ENCODE peak calls at places on chromosomes 3 and 15, in seven cellular contexts. H, L, G, Y, I, N and P are unnamed samples.

GRCh38 chr3:100899440-100900091 is 93.7 kb downstream of the ABI3BP start:
- DNase-seq in H (no peak), L (no peak), G (no peak), Y (no peak), I (no peak), N (no peak), P (no peak)

GRCh38 chr3:143237036-143237688 is 117.6 kb downstream of the CHST2 start:
- DNase-seq in H (no peak), L (no peak), G (no peak), Y (no peak), I (no peak), N (no peak), P (no peak)

GRCh38 chr15:37372064-37372463 is 271.7 kb upstream of the MEIS2 start:
- DNase-seq in H (peak; percentile 60), L (no peak), G (no peak), Y (no peak), I (no peak), N (no peak), P (no peak)

GRCh38 chr15:27070816-27071215 is 99.8 kb downstream of the GABRG3 start:
- DNase-seq in H (no peak), L (no peak), G (no peak), Y (no peak), I (no peak), N (no peak), P (no peak)

GRCh38 chr3:188554404-188554803 is 400.4 kb downstream of the LPP start:
- DNase-seq in H (no peak), L (no peak), G (peak; percentile 67), Y (no peak), I (no peak), N (peak; percentile 42), P (no peak)

GRCh38 chr15:58286541-58286940 is 145.2 kb upstream of the LIPC start:
- DNase-seq in H (no peak), L (no peak), G (no peak), Y (no peak), I (no peak), N (no peak), P (no peak)

GRCh38 chr3:189515916-189516531 is 115.2 kb upstream of the TP63 start:
- DNase-seq in H (no peak), L (no peak), G (no peak), Y (no peak), I (no peak), N (no peak), P (no peak)

GRCh38 chr3:158267015-158267414 is 157.1 kb downstream of the RSRC1 start:
- DNase-seq in H (no peak), L (no peak), G (no peak), Y (no peak), I (no peak), N (no peak), P (no peak)

GRCh38 chr3:12716605-12717121 is 42.4 kb downstream of the TMEM40 start:
- DNase-seq in H (no peak), L (no peak), G (no peak), Y (no peak), I (no peak), N (no peak), P (no peak)

GRCh38 chr15:100230784-100231183 is 111.0 kb downstream of the ADAMTS17 start:
- DNase-seq in H (no peak), L (no peak), G (no peak), Y (no peak), I (no peak), N (peak; percentile 20), P (no peak)

GRCh38 chr3:40254898-40255297 is 54.6 kb upstream of the EIF1B start:
- DNase-seq in H (no peak), L (no peak), G (no peak), Y (no peak), I (no peak), N (no peak), P (no peak)

GRCh38 chr3:124217542-124217941 is 225.6 kb upstream of the ROPN1 start:
- DNase-seq in H (no peak), L (peak; percentile 28), G (no peak), Y (peak; percentile 44), I (peak; percentile 28), N (peak; percentile 85), P (peak; percentile 42)

GRCh38 chr3:81742581-81742980 is 18.9 kb downstream of the GBE1 start:
- DNase-seq in H (no peak), L (no peak), G (no peak), Y (no peak), I (no peak), N (no peak), P (no peak)

GRCh38 chr3:72346526-72346926 is 501.7 kb downstream of the SHQ1 start:
- DNase-seq in H (no peak), L (no peak), G (peak; percentile 86), Y (peak; percentile 51), I (no peak), N (peak; percentile 95), P (no peak)

GRCh38 chr3:100401674-100402036 is 316 bp downstream of the LNP1 start:
- DNase-seq in H (peak; percentile 59), L (peak; percentile 24), G (peak; percentile 71), Y (peak; percentile 29), I (peak; percentile 28), N (no peak), P (no peak)

GRCh38 chr3:7322957-7323679 is 462.2 kb downstream of the GRM7 start:
- DNase-seq in H (no peak), L (no peak), G (no peak), Y (no peak), I (no peak), N (no peak), P (no peak)

GRCh38 chr3:49456417-49456816 is 13.7 kb upstream of the DAG1 start:
- DNase-seq in H (no peak), L (no peak), G (no peak), Y (no peak), I (no peak), N (no peak), P (no peak)

GRCh38 chr3:168330983-168331382 is 235.3 kb upstream of the GOLIM4 start:
- DNase-seq in H (no peak), L (no peak), G (no peak), Y (no peak), I (no peak), N (no peak), P (no peak)

GRCh38 chr15:63497642-63498100 is 6.7 kb upstream of the USP3 start:
- DNase-seq in H (no peak), L (no peak), G (no peak), Y (peak; percentile 86), I (peak; percentile 41), N (no peak), P (no peak)

GRCh38 chr3:99471353-99472323 is 166.8 kb upstream of the COL8A1 start:
- DNase-seq in H (no peak), L (no peak), G (no peak), Y (no peak), I (peak; percentile 37), N (no peak), P (no peak)

GRCh38 chr3:37330466-37330865 is 156.1 kb upstream of the LRRFIP2 start:
- DNase-seq in H (no peak), L (no peak), G (no peak), Y (peak; percentile 28), I (no peak), N (no peak), P (no peak)

GRCh38 chr15:56428821-56429458 is 36.0 kb downstream of the MNS1 start:
- DNase-seq in H (no peak), L (no peak), G (no peak), Y (no peak), I (no peak), N (peak; percentile 51), P (no peak)

GRCh38 chr15:83320404-83320803 is 35.9 kb upstream of the BNC1 start:
- DNase-seq in H (no peak), L (no peak), G (no peak), Y (no peak), I (no peak), N (peak; percentile 88), P (no peak)

GRCh38 chr3:31453430-31453829 is 79.3 kb upstream of the STT3B start:
- DNase-seq in H (no peak), L (no peak), G (no peak), Y (no peak), I (no peak), N (no peak), P (no peak)

GRCh38 chr15:74866090-74866489 is 7.1 kb downstream of the SCAMP2 start:
- DNase-seq in H (no peak), L (no peak), G (no peak), Y (peak; percentile 51), I (no peak), N (peak; percentile 63), P (no peak)

GRCh38 chr3:52226229-52226817 is 878 bp upstream of the TLR9 start:
- DNase-seq in H (no peak), L (no peak), G (no peak), Y (no peak), I (no peak), N (no peak), P (no peak)
- TF ChIP-seq CTCF in H (no peak), L (no peak), G (no peak), Y (no peak), I (no peak), N (no peak), P (no peak)

GRCh38 chr3:56751056-56751455 is 50.7 kb downstream of the ARHGEF3 start:
- DNase-seq in H (no peak), L (no peak), G (no peak), Y (no peak), I (no peak), N (no peak), P (no peak)
- TF ChIP-seq CTCF in H (no peak), L (no peak), G (no peak), Y (no peak), I (no peak), N (no peak), P (no peak)

GRCh38 chr3:94946683-94947082 is 883.8 kb downstream of the NSUN3 start:
- DNase-seq in H (no peak), L (no peak), G (no peak), Y (no peak), I (no peak), N (no peak), P (no peak)
- TF ChIP-seq CTCF in H (no peak), L (no peak), G (no peak), Y (no peak), I (no peak), N (no peak), P (no peak)

DNA sequence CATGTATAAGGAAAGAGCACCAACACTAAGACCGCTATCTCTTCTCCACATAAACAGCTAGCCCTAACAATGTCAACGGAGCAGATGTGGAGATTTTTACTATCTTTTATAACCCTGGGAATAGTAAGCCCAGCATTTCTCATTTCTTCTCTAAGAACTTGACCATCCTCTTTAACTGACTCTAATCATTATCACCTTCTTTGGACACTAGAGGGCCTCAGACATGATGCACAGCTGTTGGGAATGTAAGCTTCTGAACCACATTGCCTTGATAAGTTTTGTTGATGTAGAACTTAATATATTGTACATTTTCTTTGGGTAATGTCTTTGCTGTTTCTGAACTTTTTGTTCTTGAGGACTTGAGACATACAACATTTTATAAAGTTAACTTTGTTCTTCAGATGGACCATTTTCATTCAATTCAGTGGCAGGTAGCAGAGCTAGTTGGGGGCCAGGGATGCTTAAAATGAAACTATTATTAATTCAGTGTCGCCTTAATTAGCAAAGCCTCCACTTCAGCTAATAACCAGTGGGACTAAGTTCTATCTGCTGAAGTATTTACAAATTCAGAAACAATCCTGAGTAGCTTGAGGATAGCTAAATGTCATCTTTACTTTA is 9.6 kb upstream of the TAGLN3 start:
- DNase-seq in H (no peak), L (no peak), G (no peak), Y (no peak), I (no peak), N (peak; percentile 74), P (no peak)
- TF ChIP-seq CTCF in H (peak; percentile 87), L (no peak), G (peak; percentile 27), Y (peak; percentile 61), I (peak; percentile 79), N (peak; percentile 47), P (peak; percentile 53)